ENCODE peak calls at places on chromosomes 13 and 19, in five cellular contexts. U is lower leg skin; E is A549; H is effector memory CD4-positive, alpha-beta T cell; D is A673. M is an unnamed sample.

GRCh38 chr13:99086869-99087129 is 108.9 kb upstream of the DOCK9 start:
- DNase-seq in U (peak; percentile 88), E (peak; percentile 21), H (no peak), D (peak; percentile 21), M (no peak)

GRCh38 chr19:870963-871401 is 11.5 kb downstream of the CFD start:
- DNase-seq in U (no peak), E (no peak), H (no peak), D (peak; percentile 56), M (no peak)

GRCh38 chr19:18349524-18350128 is 9.2 kb downstream of the PGPEP1 start:
- DNase-seq in U (peak; percentile 92), E (peak; percentile 69), H (no peak), D (peak; percentile 69), M (no peak)

GRCh38 chr13:24032252-24032651 is 128.3 kb upstream of the SPATA13 start:
- DNase-seq in U (no peak), E (no peak), H (no peak), D (no peak), M (no peak)

GRCh38 chr19:46571495-46571894 is 29.6 kb upstream of the CALM3 start:
- DNase-seq in U (no peak), E (peak; percentile 79), H (no peak), D (peak; percentile 61), M (no peak)

GRCh38 chr19:28445826-28446225 is 767.1 kb downstream of the UQCRFS1 start:
- DNase-seq in U (no peak), E (no peak), H (no peak), D (no peak), M (no peak)

GRCh38 chr13:113637262-113638160 is 20.5 kb downstream of the ATP4B start:
- DNase-seq in U (peak; percentile 79), E (no peak), H (no peak), D (no peak), M (no peak)

GRCh38 chr13:97386832-97387486 is 47.0 kb upstream of the RAP2A start:
- DNase-seq in U (peak; percentile 80), E (no peak), H (no peak), D (no peak), M (no peak)

GRCh38 chr19:58328999-58329398 is 2.2 kb downstream of the ZSCAN22 start:
- DNase-seq in U (no peak), E (no peak), H (no peak), D (peak; percentile 17), M (no peak)

GRCh38 chr19:5131031-5131865 is 162.3 kb downstream of the KDM4B start:
- DNase-seq in U (no peak), E (no peak), H (no peak), D (no peak), M (no peak)

GRCh38 chr19:39065928-39066327 is 18.2 kb upstream of the ACP7 start:
- DNase-seq in U (no peak), E (no peak), H (no peak), D (no peak), M (no peak)

GRCh38 chr13:106473174-106473573 is 62.3 kb downstream of the EFNB2 start:
- DNase-seq in U (no peak), E (no peak), H (no peak), D (no peak), M (no peak)

GRCh38 chr19:30437869-30438268 is 65.7 kb downstream of the ZNF536 start:
- DNase-seq in U (peak; percentile 52), E (no peak), H (no peak), D (no peak), M (no peak)

GRCh38 chr13:76991432-76991795 is 467 bp upstream of the CLN5 start:
- DNase-seq in U (peak; percentile 87), E (no peak), H (peak; percentile 84), D (no peak), M (peak; percentile 44)

GRCh38 chr19:20307127-20307526 is 140.1 kb downstream of the ZNF486 start:
- DNase-seq in U (no peak), E (no peak), H (no peak), D (no peak), M (no peak)

GRCh38 chr13:95480131-95480545 is 72.4 kb upstream of the CLDN10 start:
- DNase-seq in U (no peak), E (no peak), H (no peak), D (peak; percentile 16), M (no peak)

GRCh38 chr13:41827507-41828213 is 133.2 kb downstream of the VWA8 start:
- DNase-seq in U (no peak), E (peak; percentile 38), H (no peak), D (peak; percentile 52), M (no peak)

GRCh38 chr13:112183544-112184145 is 116.7 kb downstream of the SOX1 start:
- DNase-seq in U (peak; percentile 53), E (no peak), H (no peak), D (no peak), M (no peak)

GRCh38 chr19:39413269-39413902 is 917 bp downstream of the PLEKHG2 start:
- DNase-seq in U (peak; percentile 95), E (peak; percentile 74), H (no peak), D (peak; percentile 78), M (no peak)

GRCh38 chr13:60591348-60591747 is 194.3 kb downstream of the TDRD3 start:
- DNase-seq in U (no peak), E (no peak), H (no peak), D (peak; percentile 37), M (no peak)

GRCh38 chr19:805161-805561 is 7.9 kb downstream of the PTBP1 start:
- DNase-seq in U (no peak), E (no peak), H (no peak), D (no peak), M (no peak)

GRCh38 chr13:49248433-49249002 is 793 bp downstream of the CDADC1 start:
- DNase-seq in U (no peak), E (peak; percentile 3), H (no peak), D (peak; percentile 19), M (no peak)

GRCh38 chr13:106003651-106004050 is 531.8 kb downstream of the EFNB2 start:
- DNase-seq in U (no peak), E (no peak), H (no peak), D (no peak), M (no peak)

GRCh38 chr13:32164622-32165268 is 133.2 kb downstream of the FRY start:
- DNase-seq in U (no peak), E (peak; percentile 50), H (no peak), D (peak; percentile 90), M (no peak)

GRCh38 chr13:51768378-51768921 is 35.5 kb downstream of the DHRS12 start:
- DNase-seq in U (no peak), E (no peak), H (no peak), D (no peak), M (no peak)

GRCh38 chr13:48595330-48596127 is 58.2 kb upstream of the CYSLTR2 start:
- DNase-seq in U (no peak), E (peak; percentile 15), H (peak; percentile 16), D (peak; percentile 53), M (no peak)

GRCh38 chr13:51590966-51591627 is 6.8 kb downstream of the WDFY2 start:
- DNase-seq in U (no peak), E (peak; percentile 35), H (no peak), D (peak; percentile 70), M (no peak)

GRCh38 chr13:74372511-74372910 is 238.3 kb upstream of the KLF12 start:
- DNase-seq in U (no peak), E (no peak), H (no peak), D (no peak), M (no peak)

GRCh38 chr13:35840991-35841604 is 290.1 kb downstream of the DCLK1 start:
- DNase-seq in U (no peak), E (no peak), H (no peak), D (peak; percentile 5), M (no peak)

GRCh38 chr13:84994582-84994981 is 804.6 kb downstream of the SLITRK6 start:
- DNase-seq in U (no peak), E (peak; percentile 2), H (no peak), D (no peak), M (no peak)

GRCh38 chr13:102724923-102725322 is 30.1 kb upstream of the METTL21C start:
- DNase-seq in U (no peak), E (peak; percentile 17), H (no peak), D (peak; percentile 60), M (no peak)

DNA sequence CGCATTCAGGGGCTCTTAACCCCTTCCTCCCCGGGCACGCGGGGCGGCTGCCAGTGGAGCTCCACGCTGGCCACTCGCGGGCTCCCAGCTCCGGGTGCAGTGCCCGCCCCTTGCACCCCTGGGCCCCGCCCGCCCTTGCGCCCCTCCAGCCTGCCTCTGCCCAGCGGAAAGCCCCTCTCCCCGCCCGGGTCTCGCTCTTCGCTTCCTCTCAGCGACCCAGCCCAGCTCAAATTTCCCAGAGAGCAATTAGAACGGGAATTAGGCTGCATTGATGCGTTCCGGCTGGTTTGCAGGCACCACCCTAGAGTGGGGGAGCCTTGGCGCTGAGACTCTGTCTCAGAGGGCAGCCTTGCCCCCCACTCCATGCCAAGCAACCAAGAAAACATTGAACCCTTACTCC is 1.8 kb upstream of the GSX1 start:
- DNase-seq in U (peak; percentile 70), E (no peak), H (no peak), D (no peak), M (no peak)
- H3K4me3 ChIP-seq in U (no peak overlapping the region), E (no peak overlapping the region), H (peak overlapping the region; percentile 61), D (peak overlapping the region; percentile 30), M (no peak overlapping the region)

GRCh38 chr19:50359432-50359818 is 6.0 kb downstream of the NAPSA start:
- DNase-seq in U (no peak), E (no peak), H (no peak), D (no peak), M (no peak)

GRCh38 chr19:50361290-50362029 is 4.0 kb downstream of the NAPSA start:
- DNase-seq in U (no peak), E (no peak), H (no peak), D (peak; percentile 30), M (no peak)

GRCh38 chr19:50357178-50358100 is 8.0 kb downstream of the NAPSA start:
- DNase-seq in U (peak; percentile 96), E (peak; percentile 68), H (peak; percentile 67), D (peak; percentile 89), M (peak; percentile 28)

GRCh38 chr19:50356691-50357177 is 8.7 kb downstream of the NAPSA start:
- DNase-seq in U (no peak), E (no peak), H (no peak), D (no peak), M (no peak)

GRCh38 chr19:50358483-50359431 is 6.7 kb downstream of the NAPSA start:
- DNase-seq in U (no peak), E (no peak), H (peak; percentile 57), D (peak; percentile 90), M (no peak)
- H3K4me3 ChIP-seq in U (no peak overlapping the region), E (no peak overlapping the region), H (peak overlapping the region; percentile 72), D (peak overlapping the region; percentile 65), M (peak overlapping the region; percentile 40)

GRCh38 chr19:8461376-8461775 is 16.6 kb downstream of the HNRNPM start:
- DNase-seq in U (no peak), E (no peak), H (no peak), D (no peak), M (no peak)

GRCh38 chr19:8459095-8459494 is 14.3 kb downstream of the HNRNPM start:
- DNase-seq in U (no peak), E (no peak), H (no peak), D (no peak), M (no peak)

GRCh38 chr19:8461891-8462290 is 17.1 kb downstream of the HNRNPM start:
- DNase-seq in U (no peak), E (no peak), H (no peak), D (no peak), M (no peak)

GRCh38 chr19:8459520-8460260 is 14.9 kb downstream of the HNRNPM start:
- DNase-seq in U (no peak), E (peak; percentile 49), H (no peak), D (no peak), M (no peak)

GRCh38 chr19:8460516-8461298 is 15.9 kb downstream of the HNRNPM start:
- DNase-seq in U (no peak), E (no peak), H (no peak), D (no peak), M (no peak)
- H3K4me3 ChIP-seq in U (no peak overlapping the region), E (peak overlapping the region; percentile 6), H (no peak overlapping the region), D (no peak overlapping the region), M (no peak overlapping the region)

GRCh38 chr19:42388851-42389489 is 1.1 kb downstream of the CNFN start:
- DNase-seq in U (no peak), E (no peak), H (no peak), D (no peak), M (no peak)
- H3K4me3 ChIP-seq in U (no peak overlapping the region), E (no peak overlapping the region), H (no peak overlapping the region), D (no peak overlapping the region), M (peak overlapping the region; percentile 51)

M was measured in esophagus squamous epithelium.